ENCODE peak calls at places on chromosomes 7 and 10, in six cellular contexts. One of them, this sample, is unnamed.

GRCh38 chr10:80596391-80597257 is 58.9 kb downstream of the SH2D4B start:
- DNase-seq in dorsolateral prefrontal cortex: no peak
- DNase-seq in A549: peak; percentile 55
- DNase-seq in tibial artery: no peak
- DNase-seq in cardiac fibroblast: peak; percentile 61
- DNase-seq in nephron progenitor cell: peak; percentile 42
- DNase-seq in this sample: peak; percentile 26

GRCh38 chr7:126682176-126682575 is 570.6 kb downstream of the GRM8 start:
- DNase-seq in dorsolateral prefrontal cortex: no peak
- DNase-seq in A549: no peak
- DNase-seq in tibial artery: no peak
- DNase-seq in cardiac fibroblast: no peak
- DNase-seq in nephron progenitor cell: no peak
- DNase-seq in this sample: no peak

GRCh38 chr7:77532247-77532646 is 4.8 kb upstream of the PTPN12 start:
- DNase-seq in dorsolateral prefrontal cortex: no peak
- DNase-seq in A549: no peak
- DNase-seq in tibial artery: no peak
- DNase-seq in cardiac fibroblast: no peak
- DNase-seq in nephron progenitor cell: no peak
- DNase-seq in this sample: no peak

GRCh38 chr7:128017880-128018845 is 13.1 kb downstream of the LRRC4 start:
- DNase-seq in dorsolateral prefrontal cortex: no peak
- DNase-seq in A549: no peak
- DNase-seq in tibial artery: no peak
- DNase-seq in cardiac fibroblast: no peak
- DNase-seq in nephron progenitor cell: no peak
- DNase-seq in this sample: no peak

GRCh38 chr10:51522858-51523257 is 176.5 kb downstream of the CSTF2T start:
- DNase-seq in dorsolateral prefrontal cortex: no peak
- DNase-seq in A549: no peak
- DNase-seq in tibial artery: no peak
- DNase-seq in cardiac fibroblast: no peak
- DNase-seq in nephron progenitor cell: no peak
- DNase-seq in this sample: no peak

GRCh38 chr10:26773633-26774032 is 76.1 kb downstream of the PDSS1 start:
- DNase-seq in dorsolateral prefrontal cortex: no peak
- DNase-seq in A549: no peak
- DNase-seq in tibial artery: no peak
- DNase-seq in cardiac fibroblast: no peak
- DNase-seq in nephron progenitor cell: no peak
- DNase-seq in this sample: no peak

GRCh38 chr7:157548691-157549265 is 212.0 kb downstream of the DNAJB6 start:
- DNase-seq in dorsolateral prefrontal cortex: peak; percentile 27
- DNase-seq in A549: no peak
- DNase-seq in tibial artery: peak; percentile 12
- DNase-seq in cardiac fibroblast: no peak
- DNase-seq in nephron progenitor cell: no peak
- DNase-seq in this sample: no peak

GRCh38 chr7:477626-478220 is 41.9 kb downstream of the PDGFA start:
- DNase-seq in dorsolateral prefrontal cortex: peak; percentile 26
- DNase-seq in A549: no peak
- DNase-seq in tibial artery: peak; percentile 14
- DNase-seq in cardiac fibroblast: no peak
- DNase-seq in nephron progenitor cell: no peak
- DNase-seq in this sample: no peak

GRCh38 chr7:99504281-99504602 is 220 bp upstream of the ZKSCAN5 start:
- DNase-seq in dorsolateral prefrontal cortex: peak; percentile 99
- DNase-seq in A549: peak; percentile 99
- DNase-seq in tibial artery: no peak
- DNase-seq in cardiac fibroblast: no peak
- DNase-seq in nephron progenitor cell: peak; percentile 99
- DNase-seq in this sample: peak; percentile 99

GRCh38 chr7:22823142-22823497 is 471 bp upstream of the TOMM7 start:
- DNase-seq in dorsolateral prefrontal cortex: no peak
- DNase-seq in A549: no peak
- DNase-seq in tibial artery: no peak
- DNase-seq in cardiac fibroblast: no peak
- DNase-seq in nephron progenitor cell: no peak
- DNase-seq in this sample: no peak

GRCh38 chr10:102919237-102919959 is 1.3 kb downstream of the CNNM2 start:
- DNase-seq in dorsolateral prefrontal cortex: peak; percentile 48
- DNase-seq in A549: no peak
- DNase-seq in tibial artery: peak; percentile 38
- DNase-seq in cardiac fibroblast: peak; percentile 11
- DNase-seq in nephron progenitor cell: peak; percentile 29
- DNase-seq in this sample: peak; percentile 5

GRCh38 chr7:106104861-106105260 is 7.3 kb downstream of the SYPL1 start:
- DNase-seq in dorsolateral prefrontal cortex: no peak
- DNase-seq in A549: no peak
- DNase-seq in tibial artery: no peak
- DNase-seq in cardiac fibroblast: no peak
- DNase-seq in nephron progenitor cell: no peak
- DNase-seq in this sample: no peak

GRCh38 chr7:21365866-21366624 is 61.8 kb upstream of the SP4 start:
- DNase-seq in dorsolateral prefrontal cortex: no peak
- DNase-seq in A549: peak; percentile 40
- DNase-seq in tibial artery: no peak
- DNase-seq in cardiac fibroblast: no peak
- DNase-seq in nephron progenitor cell: no peak
- DNase-seq in this sample: no peak

GRCh38 chr10:97633921-97634320 is 621 bp upstream of the MORN4 start:
- DNase-seq in dorsolateral prefrontal cortex: no peak
- DNase-seq in A549: no peak
- DNase-seq in tibial artery: no peak
- DNase-seq in cardiac fibroblast: peak; percentile 12
- DNase-seq in nephron progenitor cell: no peak
- DNase-seq in this sample: peak; percentile 3
- TF ChIP-seq CTCF in dorsolateral prefrontal cortex: no peak
- TF ChIP-seq CTCF in A549: peak; percentile 25
- TF ChIP-seq CTCF in tibial artery: peak; percentile 23
- TF ChIP-seq CTCF in cardiac fibroblast: peak; percentile 24
- TF ChIP-seq CTCF in nephron progenitor cell: no peak
- TF ChIP-seq CTCF in this sample: peak; percentile 56

DNA sequence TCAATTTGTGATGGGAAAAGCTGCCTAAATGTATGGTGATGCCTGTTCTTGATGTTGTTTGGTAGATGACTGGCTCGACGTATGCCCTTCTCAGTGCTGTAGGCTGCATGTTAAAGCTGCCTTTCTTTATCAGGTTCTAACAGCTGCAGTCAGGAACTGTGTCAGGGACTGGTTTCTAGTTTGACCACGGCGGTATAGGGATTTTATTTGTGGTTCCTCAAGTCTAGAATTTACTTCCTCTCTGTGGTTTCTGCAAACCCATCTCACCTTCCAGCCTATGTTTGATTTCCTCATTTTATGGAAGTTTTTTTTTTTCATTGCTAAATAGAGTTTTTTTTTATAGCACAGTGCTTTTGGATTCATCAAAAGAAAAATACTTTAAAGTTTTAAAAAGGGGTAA is 26.5 kb downstream of the LMTK2 start:
- DNase-seq in dorsolateral prefrontal cortex: no peak
- DNase-seq in A549: no peak
- DNase-seq in tibial artery: no peak
- DNase-seq in cardiac fibroblast: peak; percentile 7
- DNase-seq in nephron progenitor cell: no peak
- DNase-seq in this sample: no peak
- TF ChIP-seq CTCF in dorsolateral prefrontal cortex: no peak
- TF ChIP-seq CTCF in A549: no peak
- TF ChIP-seq CTCF in tibial artery: no peak
- TF ChIP-seq CTCF in cardiac fibroblast: no peak
- TF ChIP-seq CTCF in nephron progenitor cell: no peak
- TF ChIP-seq CTCF in this sample: no peak

GRCh38 chr10:49382826-49383225 is 13.1 kb downstream of the DRGX start:
- DNase-seq in dorsolateral prefrontal cortex: no peak
- DNase-seq in A549: no peak
- DNase-seq in tibial artery: no peak
- DNase-seq in cardiac fibroblast: no peak
- DNase-seq in nephron progenitor cell: no peak
- DNase-seq in this sample: no peak

GRCh38 chr10:49381111-49381900 is 14.6 kb downstream of the DRGX start:
- DNase-seq in dorsolateral prefrontal cortex: no peak
- DNase-seq in A549: no peak
- DNase-seq in tibial artery: no peak
- DNase-seq in cardiac fibroblast: no peak
- DNase-seq in nephron progenitor cell: no peak
- DNase-seq in this sample: no peak

GRCh38 chr10:49382226-49382625 is 13.7 kb downstream of the DRGX start:
- DNase-seq in dorsolateral prefrontal cortex: no peak
- DNase-seq in A549: no peak
- DNase-seq in tibial artery: no peak
- DNase-seq in cardiac fibroblast: no peak
- DNase-seq in nephron progenitor cell: no peak
- DNase-seq in this sample: no peak

GRCh38 chr10:49377256-49377655 is 18.6 kb downstream of the DRGX start:
- DNase-seq in dorsolateral prefrontal cortex: no peak
- DNase-seq in A549: no peak
- DNase-seq in tibial artery: no peak
- DNase-seq in cardiac fibroblast: no peak
- DNase-seq in nephron progenitor cell: no peak
- DNase-seq in this sample: no peak

GRCh38 chr10:49379596-49380410 is 16.1 kb downstream of the DRGX start:
- DNase-seq in dorsolateral prefrontal cortex: no peak
- DNase-seq in A549: peak; percentile 52
- DNase-seq in tibial artery: no peak
- DNase-seq in cardiac fibroblast: no peak
- DNase-seq in nephron progenitor cell: no peak
- DNase-seq in this sample: no peak
- TF ChIP-seq CTCF in dorsolateral prefrontal cortex: no peak
- TF ChIP-seq CTCF in A549: no peak
- TF ChIP-seq CTCF in tibial artery: no peak
- TF ChIP-seq CTCF in cardiac fibroblast: peak; percentile 40
- TF ChIP-seq CTCF in nephron progenitor cell: peak; percentile 21
- TF ChIP-seq CTCF in this sample: peak; percentile 37

GRCh38 chr10:132100556-132101349 is 35.0 kb downstream of the JAKMIP3 start:
- DNase-seq in dorsolateral prefrontal cortex: no peak
- DNase-seq in A549: no peak
- DNase-seq in tibial artery: no peak
- DNase-seq in cardiac fibroblast: no peak
- DNase-seq in nephron progenitor cell: no peak
- DNase-seq in this sample: no peak

GRCh38 chr10:132099701-132100481 is 34.1 kb downstream of the JAKMIP3 start:
- DNase-seq in dorsolateral prefrontal cortex: peak; percentile 32
- DNase-seq in A549: no peak
- DNase-seq in tibial artery: no peak
- DNase-seq in cardiac fibroblast: no peak
- DNase-seq in nephron progenitor cell: no peak
- DNase-seq in this sample: no peak

GRCh38 chr10:132102717-132103110 is 37.0 kb downstream of the JAKMIP3 start:
- DNase-seq in dorsolateral prefrontal cortex: peak; percentile 21
- DNase-seq in A549: no peak
- DNase-seq in tibial artery: no peak
- DNase-seq in cardiac fibroblast: no peak
- DNase-seq in nephron progenitor cell: no peak
- DNase-seq in this sample: no peak

GRCh38 chr10:132102071-132102716 is 36.4 kb downstream of the JAKMIP3 start:
- DNase-seq in dorsolateral prefrontal cortex: peak; percentile 25
- DNase-seq in A549: no peak
- DNase-seq in tibial artery: no peak
- DNase-seq in cardiac fibroblast: no peak
- DNase-seq in nephron progenitor cell: no peak
- DNase-seq in this sample: no peak

DNA sequence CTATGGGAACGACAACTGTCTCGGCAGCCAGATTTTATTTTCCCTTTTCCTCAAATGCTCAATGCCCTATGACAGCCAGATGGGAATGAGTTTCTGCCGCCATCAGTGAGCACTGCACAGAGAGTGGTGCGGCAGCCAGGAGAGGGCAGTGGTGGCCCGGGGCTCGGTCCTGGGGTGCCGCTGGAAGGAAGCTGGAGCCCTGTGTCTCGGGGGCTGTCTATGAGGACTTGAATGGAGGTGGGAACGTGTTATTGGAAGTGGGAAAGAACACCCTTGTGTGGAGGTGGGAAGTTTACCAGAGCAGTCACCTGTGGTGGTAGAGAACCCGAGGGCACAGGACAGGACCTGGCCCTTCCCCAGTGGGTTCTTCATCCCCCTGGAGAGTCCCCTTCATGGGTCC is 35.8 kb downstream of the JAKMIP3 start:
- DNase-seq in dorsolateral prefrontal cortex: peak; percentile 40
- DNase-seq in A549: no peak
- DNase-seq in tibial artery: no peak
- DNase-seq in cardiac fibroblast: no peak
- DNase-seq in nephron progenitor cell: no peak
- DNase-seq in this sample: no peak
- TF ChIP-seq CTCF in dorsolateral prefrontal cortex: peak; percentile 62
- TF ChIP-seq CTCF in A549: no peak
- TF ChIP-seq CTCF in tibial artery: no peak
- TF ChIP-seq CTCF in cardiac fibroblast: peak; percentile 2
- TF ChIP-seq CTCF in nephron progenitor cell: no peak
- TF ChIP-seq CTCF in this sample: no peak

DNA sequence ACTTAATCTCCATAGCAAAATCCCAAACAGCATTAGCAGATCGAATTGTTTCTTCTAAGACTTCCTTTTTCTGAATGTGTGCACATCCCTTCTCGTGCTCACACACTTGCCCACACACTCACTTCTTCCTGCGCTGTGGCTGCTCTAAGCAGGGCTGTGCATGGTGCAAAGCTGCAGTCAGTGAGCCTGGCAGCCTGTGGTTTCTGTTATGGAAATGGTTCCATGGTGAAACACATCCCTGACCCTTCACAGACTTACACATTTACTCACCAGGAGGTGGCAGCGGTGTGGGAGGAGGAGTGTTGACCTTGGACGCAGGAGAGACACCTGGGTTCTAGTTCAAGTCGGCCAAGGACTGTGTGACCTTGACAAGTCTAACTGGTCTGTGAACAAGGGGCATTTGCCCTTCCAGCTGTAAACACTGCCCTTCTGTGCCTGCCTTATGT is 24.9 kb downstream of the MTURN start:
- DNase-seq in dorsolateral prefrontal cortex: peak; percentile 69
- DNase-seq in A549: no peak
- DNase-seq in tibial artery: no peak
- DNase-seq in cardiac fibroblast: peak; percentile 22
- DNase-seq in nephron progenitor cell: peak; percentile 15
- DNase-seq in this sample: no peak
- TF ChIP-seq CTCF in dorsolateral prefrontal cortex: no peak
- TF ChIP-seq CTCF in A549: no peak
- TF ChIP-seq CTCF in tibial artery: no peak
- TF ChIP-seq CTCF in cardiac fibroblast: peak; percentile 20
- TF ChIP-seq CTCF in nephron progenitor cell: no peak
- TF ChIP-seq CTCF in this sample: peak; percentile 22

DNA sequence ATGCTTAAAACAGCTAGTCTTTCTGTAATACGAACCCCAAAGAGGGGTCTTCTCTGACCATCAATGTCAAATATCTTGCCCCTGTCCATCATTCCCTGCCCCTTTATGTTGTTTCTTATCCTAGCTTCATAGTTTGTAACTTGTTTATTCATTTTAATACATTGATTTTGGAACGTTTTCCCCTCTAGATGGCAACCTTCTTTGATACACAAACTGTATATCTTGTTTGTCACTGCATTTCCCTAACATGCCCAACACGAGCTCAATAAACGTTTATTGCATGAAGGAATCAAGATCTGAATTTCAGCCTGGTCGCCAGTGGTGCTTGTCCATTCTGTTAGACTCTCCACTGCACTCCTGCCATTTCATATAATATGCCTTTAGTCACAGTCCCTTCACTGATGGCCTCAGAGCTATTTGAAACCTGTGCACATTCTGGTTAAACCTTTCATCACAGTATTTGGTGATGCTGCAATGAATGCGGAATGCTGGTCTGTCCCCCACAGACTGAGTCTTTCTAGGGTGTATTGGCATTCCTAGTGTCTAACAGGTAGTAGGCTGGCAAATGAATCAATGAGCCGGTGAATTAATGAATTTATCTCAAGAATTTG is 55.0 kb upstream of the FRMD4A start:
- DNase-seq in dorsolateral prefrontal cortex: no peak
- DNase-seq in A549: no peak
- DNase-seq in tibial artery: no peak
- DNase-seq in cardiac fibroblast: peak; percentile 25
- DNase-seq in nephron progenitor cell: no peak
- DNase-seq in this sample: no peak
- TF ChIP-seq CTCF in dorsolateral prefrontal cortex: peak; percentile 63
- TF ChIP-seq CTCF in A549: peak; percentile 49
- TF ChIP-seq CTCF in tibial artery: no peak
- TF ChIP-seq CTCF in cardiac fibroblast: no peak
- TF ChIP-seq CTCF in nephron progenitor cell: no peak
- TF ChIP-seq CTCF in this sample: no peak